ENCODE peak calls at places on chromosomes 16 and 17, in four cellular contexts. A is PC-9, S is neural progenitor cell, C is mammary epithelial cell. J is an unnamed sample. For H3K9me3, the result is how much of the 10 kb centered on the place peaks cover.

GRCh38 chr17:63826468-63827001 is 696 bp upstream of the PSMC5 start:
- DNase-seq in S (peak), C (no peak), A (peak), J (peak)

GRCh38 chr16:85923153-85924021 is 24.4 kb downstream of the IRF8 start:
- DNase-seq in C (no peak), S (no peak), A (no peak), J (peak)

GRCh38 chr17:42536048-42536371 is at the start of gene NAGLU:
- DNase-seq in S (peak), C (peak), A (peak), J (peak)

GRCh38 chr17:16933317-16934132 is 38.4 kb downstream of the TNFRSF13B start:
- DNase-seq in S (no peak), C (no peak), A (peak), J (no peak)

GRCh38 chr17:32553168-32553567 is 66.4 kb downstream of the CDK5R1 start:
- DNase-seq in S (no peak), C (no peak), A (no peak), J (no peak)

GRCh38 chr17:4170639-4171280 is 27.8 kb downstream of the CYB5D2 start:
- DNase-seq in A (no peak), C (no peak), S (no peak), J (no peak)

GRCh38 chr17:47698749-47699535 is 5.0 kb downstream of the TBKBP1 start:
- DNase-seq in A (peak), C (peak), S (peak), J (peak)

GRCh38 chr16:12089492-12090161 is 113.1 kb downstream of the SNX29 start:
- DNase-seq in A (no peak), C (no peak), S (peak), J (no peak)

GRCh38 chr16:65510850-65511249 is 389.0 kb upstream of the CDH11 start:
- DNase-seq in A (no peak), S (no peak), C (no peak), J (no peak)

GRCh38 chr16:10922328-10923145 is 19.7 kb downstream of the DEXI start:
- DNase-seq in C (no peak), S (no peak), A (no peak), J (no peak)

GRCh38 chr16:48194828-48195566 is 39.2 kb upstream of the ABCC12 start:
- DNase-seq in C (peak), A (peak), S (no peak), J (no peak)

GRCh38 chr17:80477647-80478478 is 1.5 kb upstream of the NPTX1 start:
- DNase-seq in A (no peak), C (peak), S (peak), J (no peak)

GRCh38 chr16:86044241-86044671 is 145.3 kb downstream of the IRF8 start:
- DNase-seq in C (no peak), S (peak), A (peak), J (peak)

GRCh38 chr16:85931596-85932402 is 32.8 kb downstream of the IRF8 start:
- DNase-seq in C (no peak), S (no peak), A (no peak), J (no peak)

GRCh38 chr16:72105978-72106377 is 12.3 kb downstream of the DHX38 start:
- DNase-seq in S (no peak), C (no peak), A (no peak), J (no peak)

GRCh38 chr17:42017866-42018200 is 594 bp upstream of the DNAJC7 start:
- DNase-seq in C (no peak), A (no peak), S (peak), J (no peak)

GRCh38 chr17:73247728-73248127 is 14.0 kb downstream of the CPSF4L start:
- DNase-seq in S (no peak), C (no peak), A (no peak), J (no peak)

GRCh38 chr16:86597880-86598606 is 19.7 kb downstream of the FOXL1 start:
- DNase-seq in C (no peak), A (no peak), S (no peak), J (peak)

GRCh38 chr16:85395913-85396878 is 216.9 kb upstream of the GSE1 start:
- DNase-seq in C (peak), S (no peak), A (no peak), J (no peak)

GRCh38 chr16:50445603-50446250 is 76.9 kb upstream of the BRD7 start:
- DNase-seq in C (no peak), A (no peak), S (no peak), J (no peak)

GRCh38 chr17:3958200-3958599 is 6.0 kb downstream of the ATP2A3 start:
- DNase-seq in S (no peak), C (no peak), A (no peak), J (no peak)

GRCh38 chr16:46747777-46748651 is at the start of gene MYLK3:
- DNase-seq in C (no peak), A (no peak), S (peak), J (no peak)

GRCh38 chr17:78767806-78768205 is 14.3 kb downstream of the CYTH1 start:
- DNase-seq in C (no peak), A (no peak), S (no peak), J (no peak)

GRCh38 chr17:81931557-81932332 is 4.2 kb upstream of the MAFG start:
- DNase-seq in A (no peak), S (no peak), C (no peak), J (no peak)

GRCh38 chr17:78127240-78127887 is 1.2 kb downstream of the TMC6 start:
- DNase-seq in A (peak), C (no peak), S (peak), J (peak)

GRCh38 chr17:16007439-16007838 is 7.8 kb downstream of the TTC19 start:
- DNase-seq in S (no peak), A (no peak), C (no peak), J (no peak)

GRCh38 chr16:51816929-51817328 is 665.9 kb upstream of the SALL1 start:
- DNase-seq in A (no peak), S (no peak), C (no peak), J (no peak)

GRCh38 chr16:75235721-75236193 is 15.7 kb downstream of the BCAR1 start:
- DNase-seq in C (no peak), S (no peak), A (no peak), J (no peak)

GRCh38 chr17:60601443-60602384 is 1.7 kb downstream of the PPM1D start:
- DNase-seq in S (peak), A (peak), C (peak), J (peak)

GRCh38 chr17:41691031-41691777 is 2.5 kb downstream of the EIF1 start:
- DNase-seq in C (no peak), S (no peak), A (no peak), J (no peak)

GRCh38 chr17:34107019-34107418 is 148.1 kb upstream of the CCL2 start:
- DNase-seq in C (no peak), S (no peak), A (no peak), J (no peak)

GRCh38 chr17:58111676-58112075 is 28.5 kb downstream of the DYNLL2 start:
- DNase-seq in A (no peak), S (no peak), C (no peak), J (peak)

GRCh38 chr17:27216836-27217235 is 77.1 kb upstream of the WSB1 start:
- DNase-seq in C (no peak), S (no peak), A (no peak), J (peak)
- H3K9me3 ChIP-seq in C (under half), S (under half), A (under half), J (under half)

GRCh38 chr16:17469742-17470001 is 1.1 kb downstream of the XYLT1 start:
- DNase-seq in A (no peak), C (no peak), S (no peak), J (peak)

GRCh38 chr16:17471745-17472075 is 950 bp upstream of the XYLT1 start:
- DNase-seq in A (no peak), S (no peak), C (peak), J (no peak)

GRCh38 chr16:17469011-17469741 is 1.6 kb downstream of the XYLT1 start:
- DNase-seq in S (peak), C (peak), A (no peak), J (peak)

GRCh38 chr16:17470002-17470870 is 524 bp downstream of the XYLT1 start:
- DNase-seq in S (peak), C (peak), A (no peak), J (peak)

DNA sequence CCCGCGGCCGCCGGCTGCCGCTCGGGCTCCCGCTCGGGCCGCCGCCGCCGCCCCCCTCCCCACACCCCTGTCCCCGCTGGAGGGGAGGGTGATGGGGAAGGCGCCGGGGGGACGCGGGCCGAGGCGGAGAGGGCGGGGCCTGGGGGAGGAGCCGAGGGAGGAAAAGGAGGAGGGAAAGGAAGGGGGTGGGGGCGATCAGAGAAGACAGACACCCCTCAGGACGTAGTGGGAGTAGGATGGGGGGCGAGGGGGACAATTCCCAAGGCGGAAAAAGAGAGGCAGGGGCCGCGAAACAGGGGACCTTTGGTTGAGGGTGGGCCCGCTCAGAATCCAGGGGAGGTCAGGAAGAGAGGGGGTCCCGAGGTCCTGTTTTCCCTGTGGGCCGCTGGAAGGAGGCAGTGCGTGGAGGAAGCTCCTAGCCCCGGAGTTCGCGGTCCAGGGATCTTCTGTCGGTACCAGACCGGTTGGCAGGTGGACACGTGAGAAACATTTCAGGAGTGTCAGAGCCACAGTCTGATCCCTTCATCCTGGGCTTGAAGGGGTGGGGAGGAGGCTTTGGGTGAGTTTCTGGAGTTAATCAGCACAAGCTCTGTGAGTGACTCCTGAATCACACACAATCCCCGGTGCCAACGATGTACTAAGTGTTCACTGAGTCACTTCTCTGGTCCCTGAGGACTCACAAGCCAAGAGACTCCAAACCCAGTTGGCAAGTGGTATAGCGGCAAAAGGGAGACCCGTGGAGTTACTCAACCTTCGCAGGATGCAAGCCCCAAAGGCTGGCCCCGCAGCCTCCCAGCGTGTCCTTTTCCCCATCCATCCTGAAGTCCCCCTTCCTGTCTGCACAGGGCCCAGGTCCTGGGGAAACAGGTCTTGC is at the start of gene XYLT1:
- DNase-seq in A (no peak), S (peak), C (peak), J (peak)
- H2AFZ ChIP-seq in A (no peak), S (peak), C (peak), J (peak)

GRCh38 chr17:6772016-6772415 is 4.0 kb upstream of the FBXO39 start:
- DNase-seq in S (no peak), C (no peak), A (no peak), J (no peak)

GRCh38 chr17:6768447-6768846 is 7.6 kb upstream of the FBXO39 start:
- DNase-seq in C (no peak), A (no peak), S (no peak), J (no peak)
- H3K9me3 ChIP-seq in C (under half), A (under half), S (under half), J (under half)

GRCh38 chr16:2530629-2531318 is 434 bp downstream of the CEMP1 start:
- DNase-seq in S (no peak), C (no peak), A (no peak), J (no peak)
- H2AFZ ChIP-seq in S (no peak), C (no peak), A (no peak), J (no peak)

GRCh38 chr16:89990799-89991198 is 28.5 kb downstream of the DBNDD1 start:
- DNase-seq in A (no peak), C (no peak), S (no peak), J (no peak)

GRCh38 chr16:89996178-89996489 is 23.1 kb downstream of the DBNDD1 start:
- DNase-seq in S (no peak), A (no peak), C (no peak), J (no peak)

GRCh38 chr16:89994389-89994720 is 24.9 kb downstream of the DBNDD1 start:
- DNase-seq in C (no peak), A (no peak), S (no peak), J (no peak)

GRCh38 chr16:89993377-89993776 is 25.9 kb downstream of the DBNDD1 start:
- DNase-seq in A (no peak), C (no peak), S (no peak), J (no peak)

DNA sequence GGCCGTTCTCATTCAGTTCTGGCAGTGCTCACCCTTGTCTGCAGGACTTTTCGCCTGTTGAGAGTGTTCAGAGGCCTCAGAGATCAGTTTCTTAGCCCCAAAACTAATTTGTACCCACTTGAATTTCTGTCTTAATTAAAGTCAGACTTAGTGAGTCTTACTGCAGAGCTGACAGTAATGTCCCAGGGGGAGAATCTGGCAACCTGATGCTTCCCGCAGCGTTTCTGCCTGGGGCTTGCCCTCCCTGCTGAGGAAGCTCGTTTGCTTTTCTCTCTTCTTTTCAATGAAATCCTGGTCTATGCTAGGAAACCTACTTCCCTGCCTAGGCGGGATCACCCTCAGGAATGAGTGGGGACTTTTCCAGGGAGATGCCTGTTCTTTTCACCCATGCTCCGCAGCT is 25.3 kb downstream of the DBNDD1 start:
- DNase-seq in A (no peak), C (no peak), S (no peak), J (no peak)
- H3K9me3 ChIP-seq in A (under half), C (under half), S (under half), J (under half)

GRCh38 chr16:68246121-68246520 is 948 bp downstream of the PLA2G15 start:
- DNase-seq in C (no peak), A (no peak), S (no peak), J (no peak)
- H2AFZ ChIP-seq in C (no peak), A (no peak), S (no peak), J (no peak)

J was measured in Karpas-422.